ENCODE peak calls at places on chromosome 11, in nine cellular contexts. One of them, this sample, is unnamed.

GRCh38 chr11:92941676-92942571 is 27.5 kb upstream of the MTNR1B start:
- DNase-seq in GM23248: peak
- DNase-seq in PC-3: peak
- DNase-seq in mesendoderm: peak
- DNase-seq in neural progenitor cell: peak
- DNase-seq in HCT116: peak
- DNase-seq in neuronal stem cell: peak
- DNase-seq in fibroblast of lung: peak
- DNase-seq in IMR-90: peak
- DNase-seq in this sample: peak

GRCh38 chr11:132318421-132319157 is 948.2 kb downstream of the NTM start:
- DNase-seq in PC-3: peak
- DNase-seq in neural progenitor cell: no peak
- DNase-seq in IMR-90: peak
- DNase-seq in neuronal stem cell: no peak
- DNase-seq in fibroblast of lung: peak
- DNase-seq in HCT116: no peak
- DNase-seq in mesendoderm: no peak
- DNase-seq in GM23248: peak
- DNase-seq in this sample: peak

GRCh38 chr11:2836335-2837095 is 49.1 kb downstream of the CDKN1C start:
- DNase-seq in IMR-90: no peak
- DNase-seq in fibroblast of lung: no peak
- DNase-seq in HCT116: no peak
- DNase-seq in mesendoderm: no peak
- DNase-seq in neural progenitor cell: no peak
- DNase-seq in neuronal stem cell: no peak
- DNase-seq in PC-3: no peak
- DNase-seq in GM23248: no peak
- DNase-seq in this sample: no peak

GRCh38 chr11:15006139-15006759 is 34.1 kb upstream of the CALCA start:
- DNase-seq in HCT116: peak
- DNase-seq in fibroblast of lung: peak
- DNase-seq in GM23248: peak
- DNase-seq in neuronal stem cell: no peak
- DNase-seq in neural progenitor cell: peak
- DNase-seq in mesendoderm: peak
- DNase-seq in IMR-90: peak
- DNase-seq in PC-3: peak
- DNase-seq in this sample: peak

GRCh38 chr11:44934735-44935250 is 15.9 kb downstream of the TP53I11 start:
- DNase-seq in HCT116: no peak
- DNase-seq in GM23248: no peak
- DNase-seq in PC-3: no peak
- DNase-seq in neuronal stem cell: no peak
- DNase-seq in neural progenitor cell: no peak
- DNase-seq in IMR-90: no peak
- DNase-seq in mesendoderm: no peak
- DNase-seq in fibroblast of lung: no peak
- DNase-seq in this sample: no peak

GRCh38 chr11:1041936-1042608 is 5.6 kb upstream of the MUC6 start:
- DNase-seq in HCT116: no peak
- DNase-seq in mesendoderm: no peak
- DNase-seq in PC-3: no peak
- DNase-seq in fibroblast of lung: no peak
- DNase-seq in IMR-90: no peak
- DNase-seq in GM23248: no peak
- DNase-seq in neuronal stem cell: no peak
- DNase-seq in neural progenitor cell: no peak
- DNase-seq in this sample: no peak

GRCh38 chr11:126738632-126739031 is 261.9 kb downstream of the KIRREL3 start:
- DNase-seq in fibroblast of lung: no peak
- DNase-seq in neural progenitor cell: no peak
- DNase-seq in PC-3: no peak
- DNase-seq in HCT116: no peak
- DNase-seq in IMR-90: no peak
- DNase-seq in neuronal stem cell: no peak
- DNase-seq in GM23248: no peak
- DNase-seq in mesendoderm: no peak
- DNase-seq in this sample: no peak

GRCh38 chr11:122703541-122704272 is 48.2 kb downstream of the UBASH3B start:
- DNase-seq in HCT116: no peak
- DNase-seq in neural progenitor cell: no peak
- DNase-seq in IMR-90: no peak
- DNase-seq in mesendoderm: no peak
- DNase-seq in neuronal stem cell: no peak
- DNase-seq in PC-3: peak
- DNase-seq in GM23248: no peak
- DNase-seq in fibroblast of lung: no peak
- DNase-seq in this sample: no peak

GRCh38 chr11:44637477-44637876 is 72.0 kb downstream of the CD82 start:
- DNase-seq in neuronal stem cell: no peak
- DNase-seq in HCT116: no peak
- DNase-seq in mesendoderm: no peak
- DNase-seq in fibroblast of lung: peak
- DNase-seq in neural progenitor cell: no peak
- DNase-seq in GM23248: peak
- DNase-seq in IMR-90: no peak
- DNase-seq in PC-3: no peak
- DNase-seq in this sample: no peak

GRCh38 chr11:108131993-108132392 is 10.6 kb downstream of the ACAT1 start:
- DNase-seq in neuronal stem cell: no peak
- DNase-seq in PC-3: no peak
- DNase-seq in HCT116: no peak
- DNase-seq in GM23248: peak
- DNase-seq in neural progenitor cell: no peak
- DNase-seq in mesendoderm: no peak
- DNase-seq in IMR-90: peak
- DNase-seq in fibroblast of lung: no peak
- DNase-seq in this sample: no peak

DNA sequence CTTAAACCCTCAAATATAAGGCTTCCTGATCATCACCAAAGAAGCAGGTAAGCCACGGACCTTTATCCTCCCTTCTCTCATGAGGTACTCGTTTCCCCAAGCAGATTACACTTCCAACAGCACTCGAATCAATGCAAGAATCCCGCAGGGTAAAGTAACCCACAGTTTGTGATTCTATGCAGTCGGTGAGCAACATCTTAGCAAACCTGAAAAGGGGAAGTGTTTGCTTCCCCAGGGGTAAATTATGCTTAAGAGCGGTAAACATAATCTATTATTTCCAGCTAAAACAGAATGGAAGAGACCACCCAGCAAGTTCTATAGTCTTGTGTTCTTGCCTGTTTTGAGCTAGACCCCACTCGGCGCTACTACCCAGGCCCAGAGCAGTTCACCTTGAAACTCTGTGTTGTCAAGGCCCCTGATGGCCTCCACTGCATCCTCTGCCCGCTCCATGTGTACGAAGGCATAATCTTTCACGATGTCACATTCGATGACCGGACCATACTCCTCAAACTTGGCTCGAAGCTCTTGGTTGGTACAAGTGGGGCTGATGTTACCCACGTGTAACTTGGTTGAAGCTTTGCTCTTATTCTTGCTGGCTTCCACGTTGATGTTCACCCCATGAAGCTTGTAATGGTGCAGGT is 1.3 kb downstream of the RBM4B start:
- DNase-seq in mesendoderm: no peak
- DNase-seq in neuronal stem cell: no peak
- DNase-seq in PC-3: no peak
- DNase-seq in GM23248: no peak
- DNase-seq in neural progenitor cell: no peak
- DNase-seq in fibroblast of lung: no peak
- DNase-seq in HCT116: no peak
- DNase-seq in IMR-90: no peak
- DNase-seq in this sample: no peak
- H3K4me3 ChIP-seq in mesendoderm: no peak
- H3K4me3 ChIP-seq in neuronal stem cell: peak
- H3K4me3 ChIP-seq in PC-3: peak
- H3K4me3 ChIP-seq in GM23248: peak
- H3K4me3 ChIP-seq in neural progenitor cell: peak
- H3K4me3 ChIP-seq in fibroblast of lung: peak
- H3K4me3 ChIP-seq in HCT116: peak
- H3K4me3 ChIP-seq in IMR-90: no peak
- H3K4me3 ChIP-seq in this sample: peak

GRCh38 chr11:19627566-19627965 is 85.1 kb upstream of the NAV2 start:
- DNase-seq in GM23248: no peak
- DNase-seq in mesendoderm: no peak
- DNase-seq in PC-3: no peak
- DNase-seq in fibroblast of lung: no peak
- DNase-seq in neuronal stem cell: no peak
- DNase-seq in HCT116: no peak
- DNase-seq in neural progenitor cell: no peak
- DNase-seq in IMR-90: no peak
- DNase-seq in this sample: no peak
- H3K9ac ChIP-seq in GM23248: peak
- H3K9ac ChIP-seq in mesendoderm: no peak
- H3K9ac ChIP-seq in PC-3: no peak
- H3K9ac ChIP-seq in fibroblast of lung: no peak
- H3K9ac ChIP-seq in neuronal stem cell: no peak
- H3K9ac ChIP-seq in HCT116: no peak
- H3K9ac ChIP-seq in neural progenitor cell: no peak
- H3K9ac ChIP-seq in IMR-90: no peak
- H3K9ac ChIP-seq in this sample: no peak

GRCh38 chr11:77038029-77038824 is 4.0 kb downstream of the B3GNT6 start:
- DNase-seq in mesendoderm: no peak
- DNase-seq in GM23248: no peak
- DNase-seq in neuronal stem cell: no peak
- DNase-seq in IMR-90: peak
- DNase-seq in PC-3: peak
- DNase-seq in HCT116: no peak
- DNase-seq in neural progenitor cell: no peak
- DNase-seq in fibroblast of lung: no peak
- DNase-seq in this sample: no peak

GRCh38 chr11:77038825-77039326 is 4.7 kb downstream of the B3GNT6 start:
- DNase-seq in fibroblast of lung: no peak
- DNase-seq in PC-3: peak
- DNase-seq in HCT116: no peak
- DNase-seq in GM23248: peak
- DNase-seq in IMR-90: no peak
- DNase-seq in mesendoderm: no peak
- DNase-seq in neural progenitor cell: no peak
- DNase-seq in neuronal stem cell: no peak
- DNase-seq in this sample: no peak

GRCh38 chr11:77040889-77041288 is 6.7 kb downstream of the B3GNT6 start:
- DNase-seq in neural progenitor cell: no peak
- DNase-seq in HCT116: no peak
- DNase-seq in GM23248: no peak
- DNase-seq in mesendoderm: no peak
- DNase-seq in PC-3: no peak
- DNase-seq in fibroblast of lung: no peak
- DNase-seq in neuronal stem cell: no peak
- DNase-seq in IMR-90: no peak
- DNase-seq in this sample: no peak

GRCh38 chr11:77040401-77040777 is 6.2 kb downstream of the B3GNT6 start:
- DNase-seq in fibroblast of lung: no peak
- DNase-seq in PC-3: no peak
- DNase-seq in HCT116: no peak
- DNase-seq in GM23248: no peak
- DNase-seq in mesendoderm: no peak
- DNase-seq in neuronal stem cell: no peak
- DNase-seq in neural progenitor cell: no peak
- DNase-seq in IMR-90: no peak
- DNase-seq in this sample: no peak

DNA sequence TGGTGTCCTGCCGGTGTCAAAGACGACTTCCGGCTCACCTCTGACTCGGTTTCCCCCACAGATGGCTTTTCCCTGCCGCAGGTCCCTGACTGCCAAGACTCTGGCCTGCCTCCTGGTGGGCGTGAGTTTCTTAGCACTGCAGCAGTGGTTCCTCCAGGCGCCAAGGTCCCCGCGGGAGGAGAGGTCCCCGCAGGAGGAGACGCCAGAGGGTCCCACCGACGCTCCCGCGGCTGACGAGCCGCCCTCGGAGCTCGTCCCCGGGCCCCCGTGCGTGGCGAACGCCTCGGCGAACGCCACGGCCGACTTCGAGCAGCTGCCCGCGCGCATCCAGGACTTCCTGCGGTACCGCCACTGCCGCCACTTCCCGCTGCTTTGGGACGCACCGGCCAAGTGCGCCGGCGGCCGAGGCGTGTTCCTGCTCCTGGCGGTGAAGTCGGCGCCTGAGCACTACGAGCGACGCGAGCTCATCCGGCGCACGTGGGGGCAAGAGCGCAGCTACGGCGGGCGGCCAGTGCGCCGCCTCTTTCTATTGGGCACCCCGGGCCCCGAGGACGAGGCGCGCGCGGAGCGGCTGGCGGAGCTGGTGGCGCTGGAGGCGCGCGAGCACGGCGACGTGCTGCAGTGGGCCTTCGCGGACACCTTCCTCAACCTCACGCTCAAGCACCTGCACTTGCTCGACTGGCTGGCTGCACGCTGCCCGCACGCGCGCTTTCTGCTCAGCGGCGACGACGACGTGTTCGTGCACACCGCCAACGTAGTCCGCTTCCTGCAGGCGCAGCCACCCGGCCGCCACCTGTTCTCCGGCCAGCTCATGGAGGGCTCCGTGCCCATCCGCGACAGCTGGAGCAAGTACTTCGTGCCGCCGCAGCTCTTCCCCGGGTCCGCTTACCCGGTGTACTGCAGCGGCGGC is 5.5 kb downstream of the B3GNT6 start:
- DNase-seq in HCT116: no peak
- DNase-seq in fibroblast of lung: peak
- DNase-seq in mesendoderm: peak
- DNase-seq in IMR-90: peak
- DNase-seq in GM23248: peak
- DNase-seq in PC-3: no peak
- DNase-seq in neuronal stem cell: peak
- DNase-seq in neural progenitor cell: peak
- DNase-seq in this sample: peak
- H3K4me2 ChIP-seq in HCT116: no peak
- H3K4me2 ChIP-seq in fibroblast of lung: peak
- H3K4me2 ChIP-seq in mesendoderm: peak
- H3K4me2 ChIP-seq in IMR-90: peak
- H3K4me2 ChIP-seq in GM23248: peak
- H3K4me2 ChIP-seq in PC-3: no peak
- H3K4me2 ChIP-seq in neuronal stem cell: peak
- H3K4me2 ChIP-seq in neural progenitor cell: peak
- H3K4me2 ChIP-seq in this sample: peak

DNA sequence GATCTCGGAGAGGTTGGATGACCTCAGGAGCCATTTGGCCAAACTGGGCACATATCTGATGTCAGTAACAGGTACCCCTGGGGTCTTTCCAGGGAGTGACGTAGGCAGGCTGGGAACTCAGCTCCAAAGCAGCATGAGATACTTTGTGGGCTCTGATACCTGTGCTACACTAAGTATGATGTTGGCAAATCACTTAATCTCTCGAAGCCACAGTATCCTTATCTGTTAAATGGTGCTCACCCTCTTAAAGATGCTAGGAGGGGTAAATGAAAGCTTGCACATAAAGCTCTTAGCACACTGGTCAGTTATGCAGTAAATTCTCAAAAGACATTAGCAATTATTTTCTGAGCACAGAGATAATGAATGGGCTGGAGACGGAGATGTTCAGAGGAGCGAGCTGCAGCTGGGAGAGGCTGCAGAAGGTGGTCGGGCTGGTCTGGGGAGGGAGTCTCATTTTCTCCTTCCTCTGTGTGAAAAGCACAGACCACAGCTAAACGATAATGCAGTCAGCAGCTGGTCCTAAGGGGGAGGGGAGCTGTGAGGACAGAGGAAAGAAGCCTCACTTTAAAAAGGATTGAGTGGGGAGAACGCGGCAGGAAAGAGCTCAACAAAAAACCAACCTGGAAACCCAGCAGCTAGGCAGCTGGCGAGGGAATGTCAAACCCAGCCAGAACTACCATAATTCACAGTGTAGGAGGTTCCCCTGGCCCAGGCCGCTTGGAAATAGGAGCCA is 16.9 kb upstream of the DGKZ start:
- DNase-seq in IMR-90: no peak
- DNase-seq in mesendoderm: no peak
- DNase-seq in fibroblast of lung: no peak
- DNase-seq in GM23248: no peak
- DNase-seq in HCT116: no peak
- DNase-seq in neuronal stem cell: no peak
- DNase-seq in PC-3: no peak
- DNase-seq in neural progenitor cell: peak
- DNase-seq in this sample: no peak
- H3K4me3 ChIP-seq in IMR-90: no peak
- H3K4me3 ChIP-seq in mesendoderm: no peak
- H3K4me3 ChIP-seq in fibroblast of lung: no peak
- H3K4me3 ChIP-seq in GM23248: no peak
- H3K4me3 ChIP-seq in HCT116: no peak
- H3K4me3 ChIP-seq in neuronal stem cell: peak
- H3K4me3 ChIP-seq in PC-3: no peak
- H3K4me3 ChIP-seq in neural progenitor cell: peak
- H3K4me3 ChIP-seq in this sample: no peak